ENCODE peak calls at places on chromosome 1, in ten cellular contexts. D is psoas muscle; G is cardiac muscle cell; C is AG04450; B is ACHN; F is activated T-helper 1 cell treated with anti-CD3 and anti-CD28 coated beads, Interleukin-2, amount 50 U/mL, for 16 hours; K is kidney tubule cell; I is EL; J is brain microvascular endothelial cell; A is GM06990. E is an unnamed sample.

GRCh38 chr1:32898056-32898455 is 3.1 kb downstream of the TMEM54 start:
- DNase-seq in D (no peak), G (no peak), C (no peak), B (no peak), F (no peak), K (no peak), I (no peak), J (no peak), A (no peak), E (no peak)

GRCh38 chr1:246566808-246567154 is 525 bp downstream of the CNST start:
- DNase-seq in D (peak; percentile 82), G (no peak), C (no peak), B (no peak), F (no peak), K (no peak), I (no peak), J (no peak), A (no peak), E (peak; percentile 57)

GRCh38 chr1:204578867-204579664 is 62.9 kb downstream of the MDM4 start:
- DNase-seq in D (peak; percentile 65), G (peak; percentile 69), C (no peak), B (no peak), F (no peak), K (no peak), I (no peak), J (no peak), A (peak; percentile 70), E (no peak)

GRCh38 chr1:203871114-203871875 is 9.9 kb downstream of the SNRPE start:
- DNase-seq in D (no peak), G (peak; percentile 89), C (peak; percentile 62), B (peak; percentile 81), F (no peak), K (peak; percentile 69), I (peak; percentile 69), J (peak; percentile 67), A (no peak), E (peak; percentile 69)

GRCh38 chr1:38241594-38242331 is 195.2 kb upstream of the POU3F1 start:
- DNase-seq in D (no peak), G (no peak), C (no peak), B (no peak), F (no peak), K (no peak), I (no peak), J (no peak), A (no peak), E (no peak)

GRCh38 chr1:81126989-81127571 is 673.7 kb upstream of the ADGRL2 start:
- DNase-seq in D (no peak), G (no peak), C (no peak), B (no peak), F (no peak), K (peak; percentile 2), I (no peak), J (peak; percentile 31), A (no peak), E (no peak)

GRCh38 chr1:54952950-54953718 is 27.3 kb upstream of the TMEM61 start:
- DNase-seq in D (no peak), G (peak; percentile 22), C (no peak), B (no peak), F (no peak), K (peak; percentile 82), I (peak; percentile 33), J (peak; percentile 23), A (no peak), E (peak; percentile 81)

GRCh38 chr1:10195570-10195969 is 14.8 kb upstream of the KIF1B start:
- DNase-seq in D (no peak), G (peak; percentile 55), C (no peak), B (peak; percentile 17), F (no peak), K (peak; percentile 80), I (peak; percentile 65), J (peak; percentile 22), A (no peak), E (no peak)

GRCh38 chr1:222097646-222098045 is 355.8 kb upstream of the DUSP10 start:
- DNase-seq in D (no peak), G (no peak), C (no peak), B (no peak), F (no peak), K (peak; percentile 60), I (no peak), J (no peak), A (no peak), E (no peak)

GRCh38 chr1:192730206-192730605 is 78.6 kb upstream of the RGS2 start:
- DNase-seq in D (no peak), G (peak; percentile 68), C (no peak), B (no peak), F (no peak), K (no peak), I (no peak), J (no peak), A (no peak), E (no peak)

E was measured in dermis microvascular lymphatic vessel endothelial cell.